ENCODE peak calls at places on chromosomes 11 and 22, in four cellular contexts. One of them, this sample, is unnamed.

GRCh38 chr22:43945632-43946390 is 9.4 kb upstream of the SAMM50 start:
- DNase-seq in HepG2: peak; percentile 60
- DNase-seq in A549: peak; percentile 72
- DNase-seq in K562: peak; percentile 71
- DNase-seq in this sample: peak; percentile 75

GRCh38 chr11:42976636-42977217 is 335.1 kb upstream of the API5 start:
- DNase-seq in HepG2: no peak
- DNase-seq in A549: no peak
- DNase-seq in K562: no peak
- DNase-seq in this sample: no peak

GRCh38 chr22:20093437-20093836 is 13.4 kb downstream of the DGCR8 start:
- DNase-seq in HepG2: no peak
- DNase-seq in A549: no peak
- DNase-seq in K562: no peak
- DNase-seq in this sample: no peak

GRCh38 chr22:28801845-28802594 is 1.7 kb upstream of the XBP1 start:
- DNase-seq in HepG2: peak; percentile 87
- DNase-seq in A549: no peak
- DNase-seq in K562: peak; percentile 53
- DNase-seq in this sample: no peak

GRCh38 chr11:105151936-105152554 is 12.5 kb upstream of the CARD18 start:
- DNase-seq in HepG2: no peak
- DNase-seq in A549: no peak
- DNase-seq in K562: no peak
- DNase-seq in this sample: no peak

GRCh38 chr11:37952035-37952434 is 1354.0 kb upstream of the RAG2 start:
- DNase-seq in HepG2: no peak
- DNase-seq in A549: no peak
- DNase-seq in K562: no peak
- DNase-seq in this sample: no peak

GRCh38 chr11:93662177-93662575 is 694 bp downstream of the CEP295 start:
- DNase-seq in HepG2: no peak
- DNase-seq in A549: no peak
- DNase-seq in K562: no peak
- DNase-seq in this sample: no peak

GRCh38 chr11:2912498-2912897 is 16.7 kb downstream of the PHLDA2 start:
- DNase-seq in HepG2: peak; percentile 69
- DNase-seq in A549: peak; percentile 87
- DNase-seq in K562: peak; percentile 92
- DNase-seq in this sample: no peak

GRCh38 chr22:29799217-29799680 is 32.1 kb downstream of the UQCR10 start:
- DNase-seq in HepG2: peak; percentile 90
- DNase-seq in A549: peak; percentile 78
- DNase-seq in K562: peak; percentile 72
- DNase-seq in this sample: no peak

GRCh38 chr11:27012254-27012921 is 18.5 kb downstream of the FIBIN start:
- DNase-seq in HepG2: no peak
- DNase-seq in A549: no peak
- DNase-seq in K562: no peak
- DNase-seq in this sample: no peak

GRCh38 chr11:117744471-117745280 is 52.3 kb downstream of the DSCAML1 start:
- DNase-seq in HepG2: no peak
- DNase-seq in A549: no peak
- DNase-seq in K562: no peak
- DNase-seq in this sample: no peak

GRCh38 chr11:45163956-45164575 is 17.6 kb downstream of the PRDM11 start:
- DNase-seq in HepG2: no peak
- DNase-seq in A549: no peak
- DNase-seq in K562: no peak
- DNase-seq in this sample: no peak

GRCh38 chr11:4125141-4125540 is 30.5 kb downstream of the RRM1 start:
- DNase-seq in HepG2: no peak
- DNase-seq in A549: no peak
- DNase-seq in K562: no peak
- DNase-seq in this sample: no peak

GRCh38 chr11:57406337-57406904 is 16.0 kb upstream of the PRG2 start:
- DNase-seq in HepG2: no peak
- DNase-seq in A549: no peak
- DNase-seq in K562: no peak
- DNase-seq in this sample: no peak

GRCh38 chr11:23570828-23571227 is 710.6 kb upstream of the CCDC179 start:
- DNase-seq in HepG2: no peak
- DNase-seq in A549: no peak
- DNase-seq in K562: no peak
- DNase-seq in this sample: no peak

DNA sequence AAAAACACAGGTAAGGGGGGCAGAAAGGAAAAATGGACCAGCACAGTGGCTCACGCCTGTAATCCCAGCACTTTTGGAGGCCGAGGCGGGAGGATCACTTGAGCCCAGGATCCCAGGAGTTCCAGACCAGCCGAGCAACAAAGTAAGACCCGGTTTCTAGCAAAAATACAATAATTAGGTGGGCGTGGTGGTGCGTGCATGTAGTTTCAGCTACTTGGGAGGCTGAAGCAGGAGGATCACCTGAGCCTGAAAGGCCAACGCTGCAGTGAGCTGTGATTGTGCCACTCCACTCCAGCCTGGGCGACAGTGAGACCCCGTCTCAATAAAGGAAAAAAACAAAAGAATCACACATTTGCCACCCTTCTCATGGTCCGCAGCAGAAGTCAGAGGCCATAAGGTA is 519.4 kb downstream of the BRD1 start:
- DNase-seq in HepG2: no peak
- DNase-seq in A549: no peak
- DNase-seq in K562: no peak
- DNase-seq in this sample: no peak
- TF ChIP-seq NR3C1 in HepG2: no peak
- TF ChIP-seq NR3C1 in A549: no peak
- TF ChIP-seq NR3C1 in K562: no peak
- TF ChIP-seq NR3C1 in this sample: no peak

GRCh38 chr11:8906629-8907028 is 4.4 kb upstream of the AKIP1 start:
- DNase-seq in HepG2: no peak
- DNase-seq in A549: peak; percentile 65
- DNase-seq in K562: no peak
- DNase-seq in this sample: no peak
- TF ChIP-seq NR3C1 in HepG2: no peak
- TF ChIP-seq NR3C1 in A549: no peak
- TF ChIP-seq NR3C1 in K562: no peak
- TF ChIP-seq NR3C1 in this sample: no peak

GRCh38 chr11:13168281-13168680 is 109.3 kb upstream of the BMAL1 start:
- DNase-seq in HepG2: no peak
- DNase-seq in A549: no peak
- DNase-seq in K562: no peak
- DNase-seq in this sample: no peak
- TF ChIP-seq NR3C1 in HepG2: no peak
- TF ChIP-seq NR3C1 in A549: no peak
- TF ChIP-seq NR3C1 in K562: no peak
- TF ChIP-seq NR3C1 in this sample: no peak

GRCh38 chr11:86141645-86142569 is 73.0 kb upstream of the PICALM start:
- DNase-seq in HepG2: no peak
- DNase-seq in A549: no peak
- DNase-seq in K562: no peak
- DNase-seq in this sample: no peak
- TF ChIP-seq NR3C1 in HepG2: no peak
- TF ChIP-seq NR3C1 in A549: no peak
- TF ChIP-seq NR3C1 in K562: no peak
- TF ChIP-seq NR3C1 in this sample: no peak

DNA sequence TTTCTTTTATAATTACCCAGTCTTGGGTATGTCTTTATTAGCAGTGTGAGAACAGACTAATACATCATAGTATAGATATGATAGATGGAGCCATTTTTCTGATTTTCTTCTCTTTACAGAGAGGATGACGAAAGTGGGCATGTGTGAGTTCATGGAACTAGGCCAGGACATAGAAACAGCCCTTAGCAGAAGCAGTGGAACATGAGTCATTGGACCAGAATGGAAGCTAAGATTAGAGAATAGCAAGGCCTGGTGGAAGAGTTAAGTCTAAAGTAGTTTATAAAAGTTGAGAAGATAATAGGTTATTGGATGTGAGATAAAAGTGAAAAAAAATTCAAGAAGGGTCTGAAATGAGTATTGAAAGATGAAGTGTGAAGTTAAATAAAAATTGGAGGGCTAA is 97.0 kb upstream of the MPPED2 start:
- DNase-seq in HepG2: no peak
- DNase-seq in A549: no peak
- DNase-seq in K562: no peak
- DNase-seq in this sample: no peak
- TF ChIP-seq NR3C1 in HepG2: no peak
- TF ChIP-seq NR3C1 in A549: no peak
- TF ChIP-seq NR3C1 in K562: no peak
- TF ChIP-seq NR3C1 in this sample: no peak

GRCh38 chr22:30832407-30832987 is 136.1 kb downstream of the MORC2 start:
- DNase-seq in HepG2: no peak
- DNase-seq in A549: no peak
- DNase-seq in K562: no peak
- DNase-seq in this sample: no peak

GRCh38 chr22:30833328-30833727 is 135.2 kb downstream of the MORC2 start:
- DNase-seq in HepG2: no peak
- DNase-seq in A549: no peak
- DNase-seq in K562: no peak
- DNase-seq in this sample: no peak

GRCh38 chr22:30828187-30829155 is 133.8 kb downstream of the OSBP2 start:
- DNase-seq in HepG2: no peak
- DNase-seq in A549: no peak
- DNase-seq in K562: no peak
- DNase-seq in this sample: no peak

GRCh38 chr22:30829901-30830550 is 135.4 kb downstream of the OSBP2 start:
- DNase-seq in HepG2: no peak
- DNase-seq in A549: peak; percentile 85
- DNase-seq in K562: no peak
- DNase-seq in this sample: no peak

GRCh38 chr22:30830907-30831306 is 136.2 kb downstream of the OSBP2 start:
- DNase-seq in HepG2: no peak
- DNase-seq in A549: peak; percentile 70
- DNase-seq in K562: no peak
- DNase-seq in this sample: no peak
- TF ChIP-seq NR3C1 in HepG2: no peak
- TF ChIP-seq NR3C1 in A549: no peak
- TF ChIP-seq NR3C1 in K562: no peak
- TF ChIP-seq NR3C1 in this sample: no peak

GRCh38 chr11:74581954-74582547 is 10.3 kb upstream of the POLD3 start:
- DNase-seq in HepG2: no peak
- DNase-seq in A549: no peak
- DNase-seq in K562: no peak
- DNase-seq in this sample: no peak
- TF ChIP-seq NR3C1 in HepG2: no peak
- TF ChIP-seq NR3C1 in A549: no peak
- TF ChIP-seq NR3C1 in K562: no peak
- TF ChIP-seq NR3C1 in this sample: no peak

GRCh38 chr11:123437236-123437979 is 7.3 kb downstream of the GRAMD1B start:
- DNase-seq in HepG2: no peak
- DNase-seq in A549: no peak
- DNase-seq in K562: no peak
- DNase-seq in this sample: no peak
- TF ChIP-seq NR3C1 in HepG2: no peak
- TF ChIP-seq NR3C1 in A549: no peak
- TF ChIP-seq NR3C1 in K562: no peak
- TF ChIP-seq NR3C1 in this sample: no peak

This sample was measured in WTC11.